ENCODE peak calls at places on chromosome 1, in six cellular contexts. R, G, S, T, P and F are unnamed samples.

GRCh38 chr1:203996126-203996525 is 76.8 kb upstream of the SOX13 start:
- DNase-seq in S (peak), R (no peak), P (peak), T (no peak), G (no peak), F (no peak)

GRCh38 chr1:204417231-204417997 is 5.8 kb upstream of the PPP1R15B start:
- DNase-seq in G (no peak), S (no peak), P (peak), R (peak), T (peak), F (peak)

GRCh38 chr1:243751506-243751905 is 98.5 kb downstream of the AKT3 start:
- DNase-seq in G (no peak), R (no peak), P (no peak), S (no peak), T (no peak), F (no peak)

GRCh38 chr1:30782361-30783243 is 25.0 kb upstream of the LAPTM5 start:
- DNase-seq in G (no peak), R (peak), S (no peak), T (peak), P (peak), F (peak)

GRCh38 chr1:173392895-173393654 is 84.1 kb upstream of the PRDX6 start:
- DNase-seq in P (no peak), R (no peak), G (no peak), S (no peak), T (no peak), F (no peak)

GRCh38 chr1:24503003-24503751 is 541 bp downstream of the RCAN3 start:
- DNase-seq in G (no peak), P (no peak), S (no peak), T (peak), R (no peak), F (no peak)

GRCh38 chr1:4506591-4506990 is 147.8 kb upstream of the AJAP1 start:
- DNase-seq in P (no peak), G (no peak), S (no peak), R (no peak), T (no peak), F (no peak)

GRCh38 chr1:29864431-29865022 is 628.2 kb downstream of the PTPRU start:
- DNase-seq in G (no peak), R (peak), P (no peak), S (no peak), T (peak), F (no peak)

GRCh38 chr1:204875255-204875654 is 4.6 kb downstream of the NFASC start:
- DNase-seq in G (no peak), R (no peak), P (no peak), S (no peak), T (no peak), F (no peak)

GRCh38 chr1:169236880-169237279 is 130.4 kb downstream of the ATP1B1 start:
- DNase-seq in R (no peak), T (no peak), P (no peak), S (no peak), G (no peak), F (no peak)

GRCh38 chr1:47963568-47963973 is 33.6 kb downstream of the TRABD2B start:
- DNase-seq in P (no peak), G (no peak), R (no peak), S (no peak), T (no peak), F (no peak)

GRCh38 chr1:27392778-27393635 is 585 bp downstream of the GPR3 start:
- DNase-seq in R (peak), P (no peak), G (no peak), T (peak), S (no peak), F (no peak)

GRCh38 chr1:94094466-94095111 is 26.4 kb downstream of the ABCA4 start:
- DNase-seq in R (no peak), P (no peak), S (no peak), T (no peak), G (no peak), F (no peak)

GRCh38 chr1:184191181-184191601 is 139.7 kb downstream of the TSEN15 start:
- DNase-seq in G (no peak), P (no peak), T (no peak), R (no peak), S (no peak), F (no peak)

GRCh38 chr1:113255728-113256347 is 134.5 kb upstream of the MAGI3 start:
- DNase-seq in S (peak), R (no peak), P (no peak), T (no peak), G (no peak), F (no peak)

GRCh38 chr1:82086739-82087138 is 286.0 kb downstream of the ADGRL2 start:
- DNase-seq in T (no peak), S (no peak), G (no peak), R (no peak), P (no peak), F (no peak)

GRCh38 chr1:224623310-224623714 is 7.2 kb downstream of the CNIH3 start:
- DNase-seq in S (no peak), T (no peak), P (no peak), R (no peak), G (no peak), F (no peak)

GRCh38 chr1:196229546-196229945 is 378.7 kb downstream of the KCNT2 start:
- DNase-seq in T (no peak), S (no peak), R (no peak), P (no peak), G (no peak), F (no peak)

GRCh38 chr1:228280961-228281591 is 73.2 kb downstream of the OBSCN start:
- DNase-seq in G (no peak), R (no peak), S (no peak), P (no peak), T (no peak), F (no peak)

GRCh38 chr1:109981128-109981379 is 3.5 kb upstream of the AHCYL1 start:
- DNase-seq in T (no peak), P (no peak), S (no peak), G (no peak), R (no peak), F (no peak)

GRCh38 chr1:109978761-109979488 is 5.6 kb upstream of the AHCYL1 start:
- DNase-seq in S (no peak), G (no peak), P (peak), R (no peak), T (no peak), F (no peak)

GRCh38 chr1:109977657-109978378 is 6.7 kb upstream of the AHCYL1 start:
- DNase-seq in T (no peak), G (no peak), S (no peak), P (no peak), R (no peak), F (no peak)

GRCh38 chr1:109980324-109981127 is 4.0 kb upstream of the AHCYL1 start:
- DNase-seq in S (no peak), T (peak), R (no peak), G (no peak), P (peak), F (peak)

DNA sequence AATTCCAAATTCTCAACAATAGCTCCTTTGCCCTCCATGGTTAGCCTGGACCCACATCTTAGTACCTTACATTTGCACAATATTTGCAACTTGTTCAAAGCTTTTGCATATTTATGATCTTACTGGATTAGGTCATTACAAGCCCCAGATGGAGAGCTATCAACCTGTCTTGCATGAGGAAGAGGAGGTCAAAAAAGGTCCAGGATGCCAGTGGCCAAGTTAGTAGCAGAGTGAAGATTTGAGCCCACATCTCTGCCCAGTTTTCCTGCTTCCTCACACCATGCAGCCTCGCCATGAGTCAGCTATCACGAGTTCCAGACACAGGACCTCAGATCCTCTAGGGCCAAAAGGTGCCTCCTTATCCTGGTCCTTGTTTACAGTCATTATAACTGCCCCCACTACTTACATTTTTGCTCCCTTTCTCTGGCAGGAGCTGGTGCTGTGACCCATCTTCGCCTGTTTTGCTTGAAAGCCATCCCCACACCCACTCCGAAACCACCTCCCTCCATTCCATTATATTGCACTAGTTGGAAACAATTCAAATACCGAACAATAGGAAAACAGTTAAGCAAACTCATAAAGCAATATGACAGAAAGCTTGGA is 5.0 kb upstream of the AHCYL1 start:
- DNase-seq in S (no peak), T (no peak), R (peak), G (no peak), P (no peak), F (no peak)
- TF ChIP-seq POLR2AphosphoS5 in S (no peak), T (no peak), R (peak), G (no peak), P (no peak), F (no peak)

GRCh38 chr1:199512037-199512710 is 515.3 kb upstream of the NR5A2 start:
- DNase-seq in G (no peak), R (no peak), P (no peak), T (no peak), S (no peak), F (no peak)
- TF ChIP-seq GABPA in G (no peak), R (no peak), P (no peak), T (no peak), S (no peak), F (no peak)

DNA sequence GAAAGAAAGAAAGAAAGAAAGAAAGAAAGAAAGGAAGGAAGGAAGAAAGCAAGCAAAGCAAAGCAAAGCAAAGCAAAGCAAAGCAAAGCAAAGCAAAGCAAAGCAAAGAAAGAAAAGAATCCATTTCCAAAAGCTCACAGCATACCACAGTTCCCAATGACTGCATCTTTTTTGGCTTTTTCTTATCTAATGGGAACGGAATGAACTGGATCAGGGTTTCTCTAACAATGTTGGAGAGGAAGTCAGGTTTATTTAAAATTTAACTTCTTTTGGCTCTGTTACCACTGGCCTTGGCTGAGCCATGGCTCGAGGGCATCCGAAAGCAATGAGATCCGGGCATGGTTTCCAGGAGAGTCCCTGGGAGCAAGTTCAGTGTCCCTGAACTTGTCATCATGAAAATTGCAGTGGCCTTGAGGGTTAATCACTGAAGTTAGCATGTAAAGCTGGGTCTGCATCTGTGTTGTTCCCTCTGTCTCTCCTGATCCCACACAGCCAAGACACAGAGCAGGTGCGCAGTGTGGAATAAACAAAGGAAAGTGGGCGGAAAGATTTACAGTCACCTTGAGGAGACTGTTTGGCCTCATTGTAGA is 34.6 kb upstream of the CTPS1 start:
- DNase-seq in R (no peak), T (no peak), P (peak), G (no peak), S (no peak), F (no peak)
- TF ChIP-seq POLR2AphosphoS5 in R (no peak), T (no peak), P (no peak), G (no peak), S (no peak), F (no peak)

DNA sequence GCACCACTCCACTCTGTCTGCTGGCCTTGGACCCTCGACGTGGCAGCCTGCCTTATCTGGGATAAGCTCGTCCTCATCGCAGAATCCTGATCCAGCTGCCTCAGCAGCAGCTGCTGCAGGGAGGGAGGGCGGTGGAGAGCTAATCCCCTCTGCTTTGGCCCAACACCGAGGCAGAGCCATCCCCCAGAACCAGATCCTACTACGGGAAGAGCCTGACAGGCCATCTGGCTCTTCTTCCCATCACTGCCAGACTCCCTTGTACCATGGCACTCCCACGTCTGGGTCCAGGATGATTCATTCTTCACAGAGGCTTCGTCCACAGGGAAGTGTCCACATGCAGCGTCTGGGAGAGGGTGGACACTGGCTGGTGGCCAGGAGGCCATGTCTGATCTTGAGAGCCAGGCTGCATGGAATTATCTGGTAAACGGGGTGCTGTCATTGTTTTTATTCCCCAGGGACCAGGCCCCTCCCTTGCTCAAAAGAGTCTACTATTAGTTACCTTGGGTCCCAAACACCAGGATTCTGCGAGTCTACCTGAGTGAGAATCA is 14.6 kb upstream of the PKP1 start:
- DNase-seq in G (no peak), T (peak), S (no peak), P (no peak), R (no peak), F (no peak)
- TF ChIP-seq GABPA in G (no peak), T (no peak), S (no peak), P (no peak), R (no peak), F (no peak)

GRCh38 chr1:23401313-23401712 is 23.2 kb downstream of the TCEA3 start:
- DNase-seq in P (no peak), G (no peak), S (no peak), T (no peak), R (no peak), F (no peak)
- TF ChIP-seq POLR2AphosphoS5 in P (no peak), G (no peak), S (no peak), T (no peak), R (no peak), F (no peak)

GRCh38 chr1:18682375-18682774 is 51.7 kb downstream of the PAX7 start:
- DNase-seq in P (no peak), G (no peak), S (no peak), R (peak), T (no peak), F (no peak)

GRCh38 chr1:18681423-18681835 is 50.8 kb downstream of the PAX7 start:
- DNase-seq in T (peak), S (no peak), G (no peak), R (peak), P (peak), F (peak)

GRCh38 chr1:18686540-18686939 is 55.9 kb downstream of the PAX7 start:
- DNase-seq in P (no peak), R (no peak), G (no peak), S (no peak), T (no peak), F (no peak)

GRCh38 chr1:18684306-18684705 is 53.7 kb downstream of the PAX7 start:
- DNase-seq in P (no peak), T (no peak), G (no peak), S (no peak), R (no peak), F (no peak)
- TF ChIP-seq GABPA in P (no peak), T (no peak), G (no peak), S (no peak), R (no peak), F (no peak)